ENCODE peak calls at places on chromosomes 5 and 9, in five cellular contexts. One of them, this sample, is unnamed.

GRCh38 chr9:87157366-87158031 is 210.2 kb upstream of the GAS1 start:
- DNase-seq in left ventricle myocardium inferior: no peak
- DNase-seq in Panc1: no peak
- DNase-seq in effector memory CD4-positive, alpha-beta T cell: no peak
- DNase-seq in psoas muscle: no peak
- DNase-seq in this sample: no peak

GRCh38 chr5:178327446-178327845 is 94.8 kb upstream of the PHYKPL start:
- DNase-seq in left ventricle myocardium inferior: no peak
- DNase-seq in Panc1: no peak
- DNase-seq in effector memory CD4-positive, alpha-beta T cell: no peak
- DNase-seq in psoas muscle: no peak
- DNase-seq in this sample: no peak

GRCh38 chr5:31066655-31067328 is 126.7 kb upstream of the CDH6 start:
- DNase-seq in psoas muscle: no peak
- DNase-seq in effector memory CD4-positive, alpha-beta T cell: no peak
- DNase-seq in left ventricle myocardium inferior: no peak
- DNase-seq in Panc1: no peak
- DNase-seq in this sample: no peak

GRCh38 chr5:121251954-121252353 is 599.7 kb upstream of the FTMT start:
- DNase-seq in psoas muscle: no peak
- DNase-seq in effector memory CD4-positive, alpha-beta T cell: no peak
- DNase-seq in Panc1: peak
- DNase-seq in left ventricle myocardium inferior: no peak
- DNase-seq in this sample: no peak

GRCh38 chr9:136311433-136312375 is 7.8 kb upstream of the CCDC187 start:
- DNase-seq in Panc1: no peak
- DNase-seq in psoas muscle: no peak
- DNase-seq in left ventricle myocardium inferior: no peak
- DNase-seq in effector memory CD4-positive, alpha-beta T cell: no peak
- DNase-seq in this sample: peak

GRCh38 chr5:113678924-113679575 is 165.6 kb downstream of the YTHDC2 start:
- DNase-seq in Panc1: peak
- DNase-seq in psoas muscle: no peak
- DNase-seq in left ventricle myocardium inferior: no peak
- DNase-seq in effector memory CD4-positive, alpha-beta T cell: no peak
- DNase-seq in this sample: peak

GRCh38 chr9:90861826-90862740 is 60.5 kb downstream of the SYK start:
- DNase-seq in Panc1: no peak
- DNase-seq in effector memory CD4-positive, alpha-beta T cell: no peak
- DNase-seq in left ventricle myocardium inferior: no peak
- DNase-seq in psoas muscle: no peak
- DNase-seq in this sample: no peak

GRCh38 chr9:99090366-99091130 is 14.4 kb upstream of the TGFBR1 start:
- DNase-seq in left ventricle myocardium inferior: no peak
- DNase-seq in effector memory CD4-positive, alpha-beta T cell: no peak
- DNase-seq in Panc1: no peak
- DNase-seq in psoas muscle: no peak
- DNase-seq in this sample: no peak

DNA sequence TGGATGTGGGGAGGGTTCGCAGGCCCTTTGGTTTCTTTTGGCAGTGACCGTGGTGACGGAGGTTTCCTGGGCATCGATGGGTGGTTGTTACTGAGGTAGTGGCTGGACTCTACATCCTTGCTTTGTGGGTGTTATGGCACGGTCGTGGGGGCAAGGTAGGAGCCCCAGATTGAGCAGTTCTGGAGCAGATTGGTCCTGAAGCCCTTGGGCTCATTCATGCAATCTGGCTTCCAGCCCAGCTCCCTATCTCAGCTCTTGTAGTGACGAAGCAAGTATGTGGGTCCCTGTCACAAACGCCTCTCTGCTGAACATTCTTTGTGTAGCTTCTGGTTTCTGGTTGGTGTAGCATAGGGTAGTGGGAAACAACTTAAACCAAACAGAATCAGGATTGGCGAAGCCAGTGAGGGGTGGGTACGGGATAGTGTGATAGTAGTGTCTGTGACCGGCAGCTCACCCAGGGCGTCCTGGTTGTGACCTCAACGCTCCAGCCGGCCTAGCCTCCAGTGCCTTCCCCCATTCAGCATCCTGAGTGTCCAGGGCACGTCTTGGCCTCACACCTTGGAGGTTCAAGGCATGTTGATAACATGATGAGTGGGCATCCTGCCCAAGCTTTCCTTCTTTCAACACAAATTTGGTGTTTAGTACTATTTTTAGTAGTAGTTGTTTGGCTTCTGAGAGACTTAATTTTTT is 2.9 kb downstream of the NDUFS6 start:
- DNase-seq in left ventricle myocardium inferior: no peak
- DNase-seq in Panc1: no peak
- DNase-seq in effector memory CD4-positive, alpha-beta T cell: no peak
- DNase-seq in psoas muscle: no peak
- DNase-seq in this sample: no peak
- H3K27ac ChIP-seq in left ventricle myocardium inferior: peak
- H3K27ac ChIP-seq in Panc1: no peak
- H3K27ac ChIP-seq in effector memory CD4-positive, alpha-beta T cell: no peak
- H3K27ac ChIP-seq in psoas muscle: no peak
- H3K27ac ChIP-seq in this sample: no peak

DNA sequence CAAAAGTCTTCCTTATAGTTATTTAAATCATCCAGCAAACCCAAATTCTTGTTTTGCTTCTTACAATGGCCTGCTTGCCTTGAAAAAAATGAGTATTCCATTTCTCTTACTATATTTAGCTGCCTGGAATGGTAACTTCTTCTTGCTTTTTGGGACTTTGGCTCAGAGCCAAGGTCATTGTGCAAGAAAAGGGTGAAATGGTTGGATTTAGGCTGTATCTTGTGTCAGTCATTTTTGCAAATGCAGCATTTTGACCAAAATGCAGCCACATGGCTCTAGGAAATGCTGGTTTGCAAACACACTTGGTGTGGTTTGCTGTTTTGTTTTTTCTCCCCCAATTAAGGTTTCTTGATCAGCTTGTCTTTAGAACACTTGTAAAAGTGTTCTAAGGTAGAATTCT is 133.3 kb upstream of the ELL2 start:
- DNase-seq in effector memory CD4-positive, alpha-beta T cell: no peak
- DNase-seq in left ventricle myocardium inferior: no peak
- DNase-seq in psoas muscle: no peak
- DNase-seq in Panc1: no peak
- DNase-seq in this sample: no peak
- H3K4me3 ChIP-seq in effector memory CD4-positive, alpha-beta T cell: no peak
- H3K4me3 ChIP-seq in left ventricle myocardium inferior: no peak
- H3K4me3 ChIP-seq in psoas muscle: no peak
- H3K4me3 ChIP-seq in Panc1: no peak
- H3K4me3 ChIP-seq in this sample: no peak

GRCh38 chr9:123365287-123365880 is 9.4 kb downstream of the CRB2 start:
- DNase-seq in left ventricle myocardium inferior: no peak
- DNase-seq in Panc1: no peak
- DNase-seq in effector memory CD4-positive, alpha-beta T cell: no peak
- DNase-seq in psoas muscle: no peak
- DNase-seq in this sample: no peak
- H3K27ac ChIP-seq in left ventricle myocardium inferior: no peak
- H3K27ac ChIP-seq in Panc1: no peak
- H3K27ac ChIP-seq in effector memory CD4-positive, alpha-beta T cell: no peak
- H3K27ac ChIP-seq in psoas muscle: no peak
- H3K27ac ChIP-seq in this sample: no peak

GRCh38 chr5:43839218-43839617 is 236.2 kb downstream of the NNT start:
- DNase-seq in Panc1: peak
- DNase-seq in effector memory CD4-positive, alpha-beta T cell: no peak
- DNase-seq in left ventricle myocardium inferior: no peak
- DNase-seq in psoas muscle: no peak
- DNase-seq in this sample: no peak

DNA sequence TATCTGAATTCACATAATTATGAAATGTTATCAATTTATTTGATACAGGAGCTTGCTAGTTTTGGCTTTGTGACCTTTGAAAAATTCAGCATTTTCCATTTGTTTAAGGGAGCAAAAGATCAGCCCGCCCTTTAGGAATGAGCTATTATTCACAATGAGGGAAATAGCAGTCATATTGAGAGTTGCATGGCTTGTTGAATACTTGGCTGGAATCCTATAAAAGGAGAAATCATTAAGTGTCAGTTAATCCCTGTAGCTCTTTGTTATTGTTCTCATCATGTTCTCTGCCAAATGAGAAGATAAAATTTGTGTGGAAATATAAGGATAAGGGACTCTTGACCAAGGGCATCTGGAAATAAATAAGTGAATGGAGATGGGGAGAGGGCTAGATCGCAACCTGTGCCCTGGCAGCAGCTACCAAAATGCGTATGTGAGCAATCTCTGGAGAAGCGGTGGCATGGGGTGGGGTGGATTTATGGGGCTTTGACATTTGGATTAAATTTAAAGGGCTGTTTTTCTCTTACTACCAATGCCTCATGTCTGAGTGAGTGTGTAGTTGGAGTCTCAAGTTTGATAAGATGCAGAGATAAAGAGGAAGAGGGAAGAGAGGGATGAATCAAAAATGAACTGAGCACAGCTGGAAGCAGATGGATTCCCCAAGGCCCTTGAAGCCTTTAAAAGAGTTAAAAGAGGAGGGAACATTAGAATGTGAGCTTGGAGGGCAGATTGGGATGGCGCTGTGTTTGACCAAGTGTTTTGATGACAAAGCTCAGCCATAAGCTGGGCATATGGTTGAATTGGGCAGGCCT is 237.6 kb downstream of the NNT start:
- DNase-seq in psoas muscle: no peak
- DNase-seq in Panc1: no peak
- DNase-seq in left ventricle myocardium inferior: no peak
- DNase-seq in effector memory CD4-positive, alpha-beta T cell: no peak
- DNase-seq in this sample: no peak
- H3K4me3 ChIP-seq in psoas muscle: no peak
- H3K4me3 ChIP-seq in Panc1: no peak
- H3K4me3 ChIP-seq in left ventricle myocardium inferior: no peak
- H3K4me3 ChIP-seq in effector memory CD4-positive, alpha-beta T cell: no peak
- H3K4me3 ChIP-seq in this sample: no peak

GRCh38 chr9:82580921-82581320 is 482.0 kb downstream of the RASEF start:
- DNase-seq in Panc1: no peak
- DNase-seq in psoas muscle: no peak
- DNase-seq in left ventricle myocardium inferior: no peak
- DNase-seq in effector memory CD4-positive, alpha-beta T cell: no peak
- DNase-seq in this sample: no peak
- H3K27ac ChIP-seq in Panc1: no peak
- H3K27ac ChIP-seq in psoas muscle: no peak
- H3K27ac ChIP-seq in left ventricle myocardium inferior: no peak
- H3K27ac ChIP-seq in effector memory CD4-positive, alpha-beta T cell: no peak
- H3K27ac ChIP-seq in this sample: no peak

DNA sequence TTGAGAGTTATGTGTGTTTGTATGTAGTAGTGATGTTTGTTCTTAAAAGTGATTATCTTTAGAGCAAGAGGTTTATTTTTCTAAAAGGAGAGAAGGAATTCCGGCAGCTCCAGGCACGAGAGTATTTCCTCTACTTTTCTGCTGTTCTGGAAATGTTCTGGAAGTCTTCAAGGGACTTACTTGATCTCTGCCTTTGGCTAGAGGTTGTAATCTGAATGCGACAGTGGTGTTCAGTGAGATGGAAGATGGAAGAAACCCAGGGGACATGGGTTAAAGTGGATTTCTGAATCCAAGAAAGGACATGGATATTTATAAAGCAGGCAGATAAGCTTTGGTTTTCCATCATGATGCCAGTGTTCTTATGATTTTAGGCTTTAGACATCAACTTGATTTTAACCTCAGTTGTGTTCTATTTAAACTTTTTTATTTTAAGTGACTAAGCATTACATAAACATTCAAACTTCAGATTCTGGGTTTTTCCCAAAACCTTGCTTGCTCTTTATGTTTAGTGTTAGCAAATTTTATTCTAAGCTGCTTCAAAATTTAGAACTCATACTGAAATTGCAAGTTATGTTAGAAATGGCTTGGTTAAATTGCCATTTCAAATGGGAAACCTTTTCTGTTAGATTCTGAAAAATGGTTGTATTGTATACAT is 3.5 kb downstream of the GPR21 start:
- DNase-seq in left ventricle myocardium inferior: no peak
- DNase-seq in Panc1: no peak
- DNase-seq in effector memory CD4-positive, alpha-beta T cell: no peak
- DNase-seq in psoas muscle: no peak
- DNase-seq in this sample: no peak
- H3K4me3 ChIP-seq in left ventricle myocardium inferior: peak
- H3K4me3 ChIP-seq in Panc1: no peak
- H3K4me3 ChIP-seq in effector memory CD4-positive, alpha-beta T cell: no peak
- H3K4me3 ChIP-seq in psoas muscle: peak
- H3K4me3 ChIP-seq in this sample: no peak

GRCh38 chr5:115379622-115380344 is 83.3 kb upstream of the CCDC112 start:
- DNase-seq in effector memory CD4-positive, alpha-beta T cell: no peak
- DNase-seq in left ventricle myocardium inferior: no peak
- DNase-seq in Panc1: no peak
- DNase-seq in psoas muscle: no peak
- DNase-seq in this sample: no peak
- H3K27ac ChIP-seq in effector memory CD4-positive, alpha-beta T cell: no peak
- H3K27ac ChIP-seq in left ventricle myocardium inferior: no peak
- H3K27ac ChIP-seq in Panc1: no peak
- H3K27ac ChIP-seq in psoas muscle: peak
- H3K27ac ChIP-seq in this sample: no peak

DNA sequence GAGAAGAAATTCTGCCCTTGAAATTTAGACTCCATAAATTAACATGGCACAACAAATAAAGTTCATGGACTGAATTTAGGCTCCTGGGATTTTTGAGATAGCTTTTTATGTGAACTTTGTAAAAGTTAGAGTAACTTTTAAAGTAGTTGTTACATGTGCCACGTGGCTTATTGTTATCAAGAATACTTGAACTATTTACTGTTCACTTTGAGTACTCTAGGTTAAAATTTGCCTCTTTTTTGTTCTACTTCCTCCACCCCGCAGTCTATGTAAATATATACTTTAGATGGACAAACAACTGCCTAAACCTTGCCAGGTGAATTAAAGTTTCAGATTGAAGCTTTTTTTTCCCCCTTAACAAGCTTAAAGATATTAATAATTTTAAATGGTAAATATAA is 457.9 kb downstream of the RAB3C start:
- DNase-seq in effector memory CD4-positive, alpha-beta T cell: no peak
- DNase-seq in Panc1: no peak
- DNase-seq in psoas muscle: no peak
- DNase-seq in left ventricle myocardium inferior: no peak
- DNase-seq in this sample: no peak
- H3K4me3 ChIP-seq in effector memory CD4-positive, alpha-beta T cell: no peak
- H3K4me3 ChIP-seq in Panc1: no peak
- H3K4me3 ChIP-seq in psoas muscle: peak
- H3K4me3 ChIP-seq in left ventricle myocardium inferior: no peak
- H3K4me3 ChIP-seq in this sample: no peak

DNA sequence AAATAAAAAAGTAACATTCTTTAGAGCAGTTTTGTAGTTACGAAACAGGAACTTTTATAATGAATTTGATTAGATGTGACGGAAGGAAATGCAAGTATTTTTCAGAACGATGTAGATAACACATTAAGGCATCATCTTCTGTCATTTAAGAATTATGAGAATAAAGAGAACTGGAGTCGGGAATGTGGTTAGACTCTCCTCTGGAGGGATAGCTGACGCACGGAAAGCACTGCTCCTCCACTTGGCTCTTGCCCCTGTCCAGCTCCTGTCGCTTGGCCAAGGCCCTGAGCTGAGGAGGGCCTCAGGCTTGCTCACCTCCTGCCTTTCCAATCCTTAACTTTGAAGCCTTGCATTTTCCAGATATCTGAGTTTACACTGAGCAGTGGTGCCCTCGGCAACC is 60.5 kb downstream of the MAP1B start:
- DNase-seq in psoas muscle: peak
- DNase-seq in effector memory CD4-positive, alpha-beta T cell: no peak
- DNase-seq in Panc1: no peak
- DNase-seq in left ventricle myocardium inferior: peak
- DNase-seq in this sample: no peak
- H3K27ac ChIP-seq in psoas muscle: no peak
- H3K27ac ChIP-seq in effector memory CD4-positive, alpha-beta T cell: no peak
- H3K27ac ChIP-seq in Panc1: no peak
- H3K27ac ChIP-seq in left ventricle myocardium inferior: peak
- H3K27ac ChIP-seq in this sample: no peak